ENCODE peak calls at places on chromosomes 4 and X, in seven cellular contexts. W, T, L, G, X, Q and M are unnamed samples.
A peak's percentile ranks its signal among the peaks of the same experiment; 100 is the strongest.

GRCh38 chr4:20378181-20378580 is 126.5 kb downstream of the SLIT2 start:
- DNase-seq in W (no peak), T (no peak), L (no peak), G (no peak), X (no peak), Q (no peak), M (no peak)

GRCh38 chr4:153154010-153154975 is 50.0 kb upstream of the TRIM2 start:
- DNase-seq in W (no peak), T (no peak), L (no peak), G (no peak), X (peak; percentile 51), Q (peak; percentile 58), M (peak; percentile 41)

GRCh38 chr4:109209647-109210046 is 92.8 kb downstream of the COL25A1 start:
- DNase-seq in W (no peak), T (no peak), L (no peak), G (no peak), X (no peak), Q (no peak), M (no peak)

GRCh38 chr4:1241936-1242505 is 6.9 kb downstream of the CTBP1 start:
- DNase-seq in W (no peak), T (no peak), L (peak; percentile 70), G (peak; percentile 21), X (no peak), Q (no peak), M (no peak)

GRCh38 chrX:74519870-74520269 is 94.6 kb downstream of the RLIM start:
- DNase-seq in W (no peak), T (no peak), L (no peak), G (peak; percentile 43), X (no peak), Q (no peak), M (no peak)

GRCh38 chrX:121407627-121408026 is 360.2 kb downstream of the GLUD2 start:
- DNase-seq in W (no peak), T (no peak), L (no peak), G (no peak), X (peak; percentile 38), Q (no peak), M (no peak)

GRCh38 chr4:4284827-4285618 is 4.9 kb downstream of the LYAR start:
- DNase-seq in W (no peak), T (no peak), L (no peak), G (peak; percentile 52), X (peak; percentile 18), Q (peak; percentile 30), M (no peak)

GRCh38 chr4:40976343-40976742 is 226.6 kb downstream of the NSUN7 start:
- DNase-seq in W (peak; percentile 15), T (no peak), L (no peak), G (no peak), X (peak; percentile 83), Q (peak; percentile 47), M (peak; percentile 53)

GRCh38 chr4:32462944-32463343 is 1742.8 kb downstream of the PCDH7 start:
- DNase-seq in W (peak; percentile 3), T (no peak), L (no peak), G (no peak), X (peak; percentile 66), Q (no peak), M (no peak)